ENCODE peak calls at places on chromosomes 2 and 18, in seven cellular contexts. One of them, this sample, is unnamed.

GRCh38 chr2:234444888-234445287 is 52.0 kb downstream of the ARL4C start:
- DNase-seq in iPS-NIHi11: no peak
- DNase-seq in NCI-H748 treated with DMSO at 0.1 percent for 48 hours: no peak
- DNase-seq in NCI-H446 treated with DMSO at 0.1 percent for 48 hours: no peak
- DNase-seq in NCI-H1105 treated with DMSO at 0.1 percent for 48 hours: no peak
- DNase-seq in stimulated activated CD4-positive, alpha-beta T cell treated with anti-CD3 and anti-CD28 coated beads, Interleukin-4, amount 100 ng/mL, for 1 hour: peak
- DNase-seq in anterior cingulate cortex: no peak
- DNase-seq in this sample: peak

GRCh38 chr2:119109823-119110222 is 48.7 kb downstream of the C1QL2 start:
- DNase-seq in iPS-NIHi11: no peak
- DNase-seq in NCI-H748 treated with DMSO at 0.1 percent for 48 hours: no peak
- DNase-seq in NCI-H446 treated with DMSO at 0.1 percent for 48 hours: no peak
- DNase-seq in NCI-H1105 treated with DMSO at 0.1 percent for 48 hours: no peak
- DNase-seq in stimulated activated CD4-positive, alpha-beta T cell treated with anti-CD3 and anti-CD28 coated beads, Interleukin-4, amount 100 ng/mL, for 1 hour: no peak
- DNase-seq in anterior cingulate cortex: no peak
- DNase-seq in this sample: no peak

GRCh38 chr2:127485051-127485693 is 41.1 kb downstream of the IWS1 start:
- DNase-seq in iPS-NIHi11: no peak
- DNase-seq in NCI-H748 treated with DMSO at 0.1 percent for 48 hours: no peak
- DNase-seq in NCI-H446 treated with DMSO at 0.1 percent for 48 hours: no peak
- DNase-seq in NCI-H1105 treated with DMSO at 0.1 percent for 48 hours: no peak
- DNase-seq in stimulated activated CD4-positive, alpha-beta T cell treated with anti-CD3 and anti-CD28 coated beads, Interleukin-4, amount 100 ng/mL, for 1 hour: no peak
- DNase-seq in anterior cingulate cortex: no peak
- DNase-seq in this sample: no peak

GRCh38 chr18:29588446-29589100 is 1411.6 kb upstream of the CDH2 start:
- DNase-seq in iPS-NIHi11: no peak
- DNase-seq in NCI-H748 treated with DMSO at 0.1 percent for 48 hours: no peak
- DNase-seq in NCI-H446 treated with DMSO at 0.1 percent for 48 hours: no peak
- DNase-seq in NCI-H1105 treated with DMSO at 0.1 percent for 48 hours: no peak
- DNase-seq in stimulated activated CD4-positive, alpha-beta T cell treated with anti-CD3 and anti-CD28 coated beads, Interleukin-4, amount 100 ng/mL, for 1 hour: no peak
- DNase-seq in anterior cingulate cortex: no peak
- DNase-seq in this sample: no peak

GRCh38 chr2:7060602-7061435 is 143.6 kb downstream of the RNF144A start:
- DNase-seq in iPS-NIHi11: no peak
- DNase-seq in NCI-H748 treated with DMSO at 0.1 percent for 48 hours: no peak
- DNase-seq in NCI-H446 treated with DMSO at 0.1 percent for 48 hours: no peak
- DNase-seq in NCI-H1105 treated with DMSO at 0.1 percent for 48 hours: no peak
- DNase-seq in stimulated activated CD4-positive, alpha-beta T cell treated with anti-CD3 and anti-CD28 coated beads, Interleukin-4, amount 100 ng/mL, for 1 hour: no peak
- DNase-seq in anterior cingulate cortex: no peak
- DNase-seq in this sample: no peak

GRCh38 chr18:55320399-55321255 is 267.4 kb downstream of the TCF4 start:
- DNase-seq in iPS-NIHi11: no peak
- DNase-seq in NCI-H748 treated with DMSO at 0.1 percent for 48 hours: no peak
- DNase-seq in NCI-H446 treated with DMSO at 0.1 percent for 48 hours: peak
- DNase-seq in NCI-H1105 treated with DMSO at 0.1 percent for 48 hours: peak
- DNase-seq in stimulated activated CD4-positive, alpha-beta T cell treated with anti-CD3 and anti-CD28 coated beads, Interleukin-4, amount 100 ng/mL, for 1 hour: no peak
- DNase-seq in anterior cingulate cortex: no peak
- DNase-seq in this sample: peak

GRCh38 chr2:207235621-207236020 is 69.9 kb upstream of the KLF7 start:
- DNase-seq in iPS-NIHi11: no peak
- DNase-seq in NCI-H748 treated with DMSO at 0.1 percent for 48 hours: no peak
- DNase-seq in NCI-H446 treated with DMSO at 0.1 percent for 48 hours: no peak
- DNase-seq in NCI-H1105 treated with DMSO at 0.1 percent for 48 hours: no peak
- DNase-seq in stimulated activated CD4-positive, alpha-beta T cell treated with anti-CD3 and anti-CD28 coated beads, Interleukin-4, amount 100 ng/mL, for 1 hour: no peak
- DNase-seq in anterior cingulate cortex: no peak
- DNase-seq in this sample: peak

GRCh38 chr2:96802281-96802595 is 13.8 kb upstream of the CNNM3 start:
- DNase-seq in iPS-NIHi11: no peak
- DNase-seq in NCI-H748 treated with DMSO at 0.1 percent for 48 hours: no peak
- DNase-seq in NCI-H446 treated with DMSO at 0.1 percent for 48 hours: no peak
- DNase-seq in NCI-H1105 treated with DMSO at 0.1 percent for 48 hours: no peak
- DNase-seq in stimulated activated CD4-positive, alpha-beta T cell treated with anti-CD3 and anti-CD28 coated beads, Interleukin-4, amount 100 ng/mL, for 1 hour: peak
- DNase-seq in anterior cingulate cortex: no peak
- DNase-seq in this sample: no peak

GRCh38 chr2:127080226-127080940 is 26.6 kb downstream of the BIN1 start:
- DNase-seq in iPS-NIHi11: no peak
- DNase-seq in NCI-H748 treated with DMSO at 0.1 percent for 48 hours: no peak
- DNase-seq in NCI-H446 treated with DMSO at 0.1 percent for 48 hours: no peak
- DNase-seq in NCI-H1105 treated with DMSO at 0.1 percent for 48 hours: no peak
- DNase-seq in stimulated activated CD4-positive, alpha-beta T cell treated with anti-CD3 and anti-CD28 coated beads, Interleukin-4, amount 100 ng/mL, for 1 hour: peak
- DNase-seq in anterior cingulate cortex: no peak
- DNase-seq in this sample: no peak

GRCh38 chr2:168649562-168649961 is 152.9 kb upstream of the NOSTRIN start:
- DNase-seq in iPS-NIHi11: peak
- DNase-seq in NCI-H748 treated with DMSO at 0.1 percent for 48 hours: no peak
- DNase-seq in NCI-H446 treated with DMSO at 0.1 percent for 48 hours: no peak
- DNase-seq in NCI-H1105 treated with DMSO at 0.1 percent for 48 hours: no peak
- DNase-seq in stimulated activated CD4-positive, alpha-beta T cell treated with anti-CD3 and anti-CD28 coated beads, Interleukin-4, amount 100 ng/mL, for 1 hour: no peak
- DNase-seq in anterior cingulate cortex: no peak
- DNase-seq in this sample: no peak

GRCh38 chr2:69830045-69830905 is 815 bp downstream of the GMCL1 start:
- DNase-seq in iPS-NIHi11: peak
- DNase-seq in NCI-H748 treated with DMSO at 0.1 percent for 48 hours: peak
- DNase-seq in NCI-H446 treated with DMSO at 0.1 percent for 48 hours: no peak
- DNase-seq in NCI-H1105 treated with DMSO at 0.1 percent for 48 hours: peak
- DNase-seq in stimulated activated CD4-positive, alpha-beta T cell treated with anti-CD3 and anti-CD28 coated beads, Interleukin-4, amount 100 ng/mL, for 1 hour: peak
- DNase-seq in anterior cingulate cortex: no peak
- DNase-seq in this sample: no peak

GRCh38 chr2:85110991-85111560 is 22.1 kb upstream of the TCF7L1 start:
- DNase-seq in iPS-NIHi11: no peak
- DNase-seq in NCI-H748 treated with DMSO at 0.1 percent for 48 hours: no peak
- DNase-seq in NCI-H446 treated with DMSO at 0.1 percent for 48 hours: no peak
- DNase-seq in NCI-H1105 treated with DMSO at 0.1 percent for 48 hours: no peak
- DNase-seq in stimulated activated CD4-positive, alpha-beta T cell treated with anti-CD3 and anti-CD28 coated beads, Interleukin-4, amount 100 ng/mL, for 1 hour: no peak
- DNase-seq in anterior cingulate cortex: no peak
- DNase-seq in this sample: no peak

GRCh38 chr18:48206887-48207286 is 202.3 kb downstream of the ZBTB7C start:
- DNase-seq in iPS-NIHi11: no peak
- DNase-seq in NCI-H748 treated with DMSO at 0.1 percent for 48 hours: no peak
- DNase-seq in NCI-H446 treated with DMSO at 0.1 percent for 48 hours: no peak
- DNase-seq in NCI-H1105 treated with DMSO at 0.1 percent for 48 hours: no peak
- DNase-seq in stimulated activated CD4-positive, alpha-beta T cell treated with anti-CD3 and anti-CD28 coated beads, Interleukin-4, amount 100 ng/mL, for 1 hour: no peak
- DNase-seq in anterior cingulate cortex: no peak
- DNase-seq in this sample: no peak